ENCODE peak calls at places on chromosomes 11 and 22, in ten cellular contexts. One of them, this sample, is unnamed.

GRCh38 chr11:27081056-27081455 is 40.4 kb downstream of the BBOX1 start:
- DNase-seq in brain microvascular endothelial cell: peak
- DNase-seq in tibial nerve: no peak
- DNase-seq in heart right ventricle: no peak
- DNase-seq in progenitor cell of endocrine pancreas: no peak
- DNase-seq in ovary: no peak
- DNase-seq in Peyer's patch: no peak
- DNase-seq in osteocyte: no peak
- DNase-seq in CD4-positive, alpha-beta T cell: no peak
- DNase-seq in fibroblast of villous mesenchyme: no peak
- DNase-seq in this sample: no peak

GRCh38 chr11:115959098-115959497 is 454.9 kb upstream of the CADM1 start:
- DNase-seq in brain microvascular endothelial cell: no peak
- DNase-seq in tibial nerve: no peak
- DNase-seq in heart right ventricle: no peak
- DNase-seq in progenitor cell of endocrine pancreas: no peak
- DNase-seq in ovary: no peak
- DNase-seq in Peyer's patch: no peak
- DNase-seq in osteocyte: no peak
- DNase-seq in CD4-positive, alpha-beta T cell: no peak
- DNase-seq in fibroblast of villous mesenchyme: no peak
- DNase-seq in this sample: no peak

GRCh38 chr11:31986201-31986889 is 104.5 kb upstream of the RCN1 start:
- DNase-seq in brain microvascular endothelial cell: no peak
- DNase-seq in tibial nerve: no peak
- DNase-seq in heart right ventricle: no peak
- DNase-seq in progenitor cell of endocrine pancreas: no peak
- DNase-seq in ovary: no peak
- DNase-seq in Peyer's patch: no peak
- DNase-seq in osteocyte: no peak
- DNase-seq in CD4-positive, alpha-beta T cell: no peak
- DNase-seq in fibroblast of villous mesenchyme: no peak
- DNase-seq in this sample: no peak

GRCh38 chr22:43330178-43331063 is 12.8 kb downstream of the SCUBE1 start:
- DNase-seq in brain microvascular endothelial cell: no peak
- DNase-seq in tibial nerve: no peak
- DNase-seq in heart right ventricle: no peak
- DNase-seq in progenitor cell of endocrine pancreas: no peak
- DNase-seq in ovary: no peak
- DNase-seq in Peyer's patch: no peak
- DNase-seq in osteocyte: no peak
- DNase-seq in CD4-positive, alpha-beta T cell: no peak
- DNase-seq in fibroblast of villous mesenchyme: no peak
- DNase-seq in this sample: no peak

GRCh38 chr22:25091449-25091848 is 108.2 kb upstream of the CRYBB3 start:
- DNase-seq in brain microvascular endothelial cell: no peak
- DNase-seq in tibial nerve: no peak
- DNase-seq in heart right ventricle: no peak
- DNase-seq in progenitor cell of endocrine pancreas: no peak
- DNase-seq in ovary: no peak
- DNase-seq in Peyer's patch: no peak
- DNase-seq in osteocyte: no peak
- DNase-seq in CD4-positive, alpha-beta T cell: no peak
- DNase-seq in fibroblast of villous mesenchyme: no peak
- DNase-seq in this sample: no peak

GRCh38 chr22:38927033-38927789 is 30.2 kb upstream of the APOBEC3A start:
- DNase-seq in brain microvascular endothelial cell: peak
- DNase-seq in tibial nerve: peak
- DNase-seq in heart right ventricle: peak
- DNase-seq in progenitor cell of endocrine pancreas: peak
- DNase-seq in ovary: peak
- DNase-seq in Peyer's patch: peak
- DNase-seq in osteocyte: peak
- DNase-seq in CD4-positive, alpha-beta T cell: peak
- DNase-seq in fibroblast of villous mesenchyme: peak
- DNase-seq in this sample: peak

GRCh38 chr22:29216873-29217666 is 11.4 kb downstream of the EMID1 start:
- DNase-seq in brain microvascular endothelial cell: no peak
- DNase-seq in tibial nerve: no peak
- DNase-seq in heart right ventricle: no peak
- DNase-seq in progenitor cell of endocrine pancreas: no peak
- DNase-seq in ovary: peak
- DNase-seq in Peyer's patch: no peak
- DNase-seq in osteocyte: no peak
- DNase-seq in CD4-positive, alpha-beta T cell: no peak
- DNase-seq in fibroblast of villous mesenchyme: peak
- DNase-seq in this sample: no peak

GRCh38 chr11:131897976-131898375 is 527.6 kb downstream of the NTM start:
- DNase-seq in brain microvascular endothelial cell: peak
- DNase-seq in tibial nerve: no peak
- DNase-seq in heart right ventricle: no peak
- DNase-seq in progenitor cell of endocrine pancreas: no peak
- DNase-seq in ovary: no peak
- DNase-seq in Peyer's patch: no peak
- DNase-seq in osteocyte: no peak
- DNase-seq in CD4-positive, alpha-beta T cell: no peak
- DNase-seq in fibroblast of villous mesenchyme: peak
- DNase-seq in this sample: no peak

GRCh38 chr11:126538071-126538470 is 182.6 kb downstream of the ST3GAL4 start:
- DNase-seq in brain microvascular endothelial cell: no peak
- DNase-seq in tibial nerve: no peak
- DNase-seq in heart right ventricle: no peak
- DNase-seq in progenitor cell of endocrine pancreas: no peak
- DNase-seq in ovary: no peak
- DNase-seq in Peyer's patch: no peak
- DNase-seq in osteocyte: no peak
- DNase-seq in CD4-positive, alpha-beta T cell: no peak
- DNase-seq in fibroblast of villous mesenchyme: no peak
- DNase-seq in this sample: no peak

GRCh38 chr11:24513837-24514594 is 17.2 kb downstream of the LUZP2 start:
- DNase-seq in brain microvascular endothelial cell: no peak
- DNase-seq in tibial nerve: no peak
- DNase-seq in heart right ventricle: no peak
- DNase-seq in progenitor cell of endocrine pancreas: no peak
- DNase-seq in ovary: no peak
- DNase-seq in Peyer's patch: no peak
- DNase-seq in osteocyte: no peak
- DNase-seq in CD4-positive, alpha-beta T cell: no peak
- DNase-seq in fibroblast of villous mesenchyme: no peak
- DNase-seq in this sample: no peak

GRCh38 chr11:24511518-24511917 is 14.7 kb downstream of the LUZP2 start:
- DNase-seq in brain microvascular endothelial cell: no peak
- DNase-seq in tibial nerve: no peak
- DNase-seq in heart right ventricle: no peak
- DNase-seq in progenitor cell of endocrine pancreas: no peak
- DNase-seq in ovary: no peak
- DNase-seq in Peyer's patch: no peak
- DNase-seq in osteocyte: no peak
- DNase-seq in CD4-positive, alpha-beta T cell: no peak
- DNase-seq in fibroblast of villous mesenchyme: no peak
- DNase-seq in this sample: no peak

GRCh38 chr11:24509114-24509513 is 12.3 kb downstream of the LUZP2 start:
- DNase-seq in brain microvascular endothelial cell: no peak
- DNase-seq in tibial nerve: no peak
- DNase-seq in heart right ventricle: no peak
- DNase-seq in progenitor cell of endocrine pancreas: no peak
- DNase-seq in ovary: no peak
- DNase-seq in Peyer's patch: no peak
- DNase-seq in osteocyte: no peak
- DNase-seq in CD4-positive, alpha-beta T cell: no peak
- DNase-seq in fibroblast of villous mesenchyme: no peak
- DNase-seq in this sample: no peak
- TF ChIP-seq CTCF in brain microvascular endothelial cell: peak
- TF ChIP-seq CTCF in tibial nerve: no peak
- TF ChIP-seq CTCF in heart right ventricle: no peak
- TF ChIP-seq CTCF in progenitor cell of endocrine pancreas: no peak
- TF ChIP-seq CTCF in ovary: no peak
- TF ChIP-seq CTCF in Peyer's patch: no peak
- TF ChIP-seq CTCF in osteocyte: peak
- TF ChIP-seq CTCF in CD4-positive, alpha-beta T cell: no peak
- TF ChIP-seq CTCF in fibroblast of villous mesenchyme: no peak
- TF ChIP-seq CTCF in this sample: no peak

GRCh38 chr11:78228467-78228866 is 39.7 kb downstream of the USP35 start:
- DNase-seq in brain microvascular endothelial cell: peak
- DNase-seq in tibial nerve: no peak
- DNase-seq in heart right ventricle: peak
- DNase-seq in progenitor cell of endocrine pancreas: no peak
- DNase-seq in ovary: no peak
- DNase-seq in Peyer's patch: no peak
- DNase-seq in osteocyte: no peak
- DNase-seq in CD4-positive, alpha-beta T cell: no peak
- DNase-seq in fibroblast of villous mesenchyme: peak
- DNase-seq in this sample: no peak
- TF ChIP-seq CTCF in brain microvascular endothelial cell: peak
- TF ChIP-seq CTCF in tibial nerve: peak
- TF ChIP-seq CTCF in heart right ventricle: peak
- TF ChIP-seq CTCF in progenitor cell of endocrine pancreas: peak
- TF ChIP-seq CTCF in ovary: peak
- TF ChIP-seq CTCF in Peyer's patch: peak
- TF ChIP-seq CTCF in osteocyte: peak
- TF ChIP-seq CTCF in CD4-positive, alpha-beta T cell: peak
- TF ChIP-seq CTCF in fibroblast of villous mesenchyme: peak
- TF ChIP-seq CTCF in this sample: peak

GRCh38 chr11:1735271-1735670 is 15.1 kb downstream of the IFITM10 start:
- DNase-seq in brain microvascular endothelial cell: no peak
- DNase-seq in tibial nerve: no peak
- DNase-seq in heart right ventricle: no peak
- DNase-seq in progenitor cell of endocrine pancreas: no peak
- DNase-seq in ovary: no peak
- DNase-seq in Peyer's patch: no peak
- DNase-seq in osteocyte: no peak
- DNase-seq in CD4-positive, alpha-beta T cell: no peak
- DNase-seq in fibroblast of villous mesenchyme: no peak
- DNase-seq in this sample: no peak

GRCh38 chr11:1734571-1735081 is 15.8 kb downstream of the IFITM10 start:
- DNase-seq in brain microvascular endothelial cell: no peak
- DNase-seq in tibial nerve: no peak
- DNase-seq in heart right ventricle: no peak
- DNase-seq in progenitor cell of endocrine pancreas: no peak
- DNase-seq in ovary: no peak
- DNase-seq in Peyer's patch: no peak
- DNase-seq in osteocyte: no peak
- DNase-seq in CD4-positive, alpha-beta T cell: no peak
- DNase-seq in fibroblast of villous mesenchyme: no peak
- DNase-seq in this sample: no peak

GRCh38 chr11:1733009-1733715 is 17.2 kb downstream of the IFITM10 start:
- DNase-seq in brain microvascular endothelial cell: no peak
- DNase-seq in tibial nerve: no peak
- DNase-seq in heart right ventricle: no peak
- DNase-seq in progenitor cell of endocrine pancreas: no peak
- DNase-seq in ovary: no peak
- DNase-seq in Peyer's patch: no peak
- DNase-seq in osteocyte: no peak
- DNase-seq in CD4-positive, alpha-beta T cell: no peak
- DNase-seq in fibroblast of villous mesenchyme: no peak
- DNase-seq in this sample: no peak

GRCh38 chr11:1732421-1733008 is 17.9 kb downstream of the IFITM10 start:
- DNase-seq in brain microvascular endothelial cell: no peak
- DNase-seq in tibial nerve: no peak
- DNase-seq in heart right ventricle: no peak
- DNase-seq in progenitor cell of endocrine pancreas: no peak
- DNase-seq in ovary: no peak
- DNase-seq in Peyer's patch: no peak
- DNase-seq in osteocyte: no peak
- DNase-seq in CD4-positive, alpha-beta T cell: no peak
- DNase-seq in fibroblast of villous mesenchyme: no peak
- DNase-seq in this sample: no peak

GRCh38 chr11:1733716-1734351 is 16.6 kb downstream of the IFITM10 start:
- DNase-seq in brain microvascular endothelial cell: no peak
- DNase-seq in tibial nerve: no peak
- DNase-seq in heart right ventricle: no peak
- DNase-seq in progenitor cell of endocrine pancreas: no peak
- DNase-seq in ovary: no peak
- DNase-seq in Peyer's patch: no peak
- DNase-seq in osteocyte: no peak
- DNase-seq in CD4-positive, alpha-beta T cell: no peak
- DNase-seq in fibroblast of villous mesenchyme: no peak
- DNase-seq in this sample: no peak
- TF ChIP-seq CTCF in brain microvascular endothelial cell: no peak
- TF ChIP-seq CTCF in tibial nerve: no peak
- TF ChIP-seq CTCF in heart right ventricle: no peak
- TF ChIP-seq CTCF in progenitor cell of endocrine pancreas: no peak
- TF ChIP-seq CTCF in ovary: no peak
- TF ChIP-seq CTCF in Peyer's patch: no peak
- TF ChIP-seq CTCF in osteocyte: no peak
- TF ChIP-seq CTCF in CD4-positive, alpha-beta T cell: no peak
- TF ChIP-seq CTCF in fibroblast of villous mesenchyme: no peak
- TF ChIP-seq CTCF in this sample: no peak

DNA sequence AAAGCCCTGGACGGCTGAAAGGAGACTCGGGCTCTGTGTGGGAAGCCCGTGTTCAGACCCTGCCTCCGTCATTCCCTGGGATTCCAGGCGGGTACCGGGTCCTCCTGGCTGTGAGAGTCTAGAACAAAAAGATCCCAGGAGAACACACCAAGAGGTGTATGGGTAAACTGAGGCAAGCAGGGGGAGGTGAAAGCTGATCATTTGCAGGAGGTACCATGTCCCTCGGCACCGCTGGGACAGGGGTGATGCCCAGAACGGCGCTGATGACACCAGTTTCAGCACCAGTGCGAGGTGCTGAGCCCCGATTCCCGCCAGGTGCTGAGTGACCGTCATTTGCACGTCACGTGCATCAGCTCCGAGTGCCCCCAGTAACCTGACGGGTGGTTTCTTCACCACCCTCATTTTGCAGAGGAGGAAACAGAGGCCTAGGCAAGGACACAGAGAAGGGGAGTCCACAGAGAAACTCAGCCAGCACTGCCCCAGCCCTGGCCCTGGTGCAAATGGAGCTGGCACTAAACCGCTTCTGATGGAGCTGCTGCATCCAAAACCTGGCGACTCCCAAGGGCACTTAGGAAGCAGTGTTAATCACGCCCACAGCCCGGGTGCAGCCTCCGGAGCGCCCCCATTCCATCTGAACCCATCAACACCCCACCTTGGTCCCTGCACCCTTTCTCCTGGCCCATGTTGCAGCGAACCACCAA is 16.8 kb downstream of the MACROD1 start:
- DNase-seq in brain microvascular endothelial cell: no peak
- DNase-seq in tibial nerve: no peak
- DNase-seq in heart right ventricle: no peak
- DNase-seq in progenitor cell of endocrine pancreas: no peak
- DNase-seq in ovary: no peak
- DNase-seq in Peyer's patch: no peak
- DNase-seq in osteocyte: no peak
- DNase-seq in CD4-positive, alpha-beta T cell: no peak
- DNase-seq in fibroblast of villous mesenchyme: no peak
- DNase-seq in this sample: no peak
- TF ChIP-seq CTCF in brain microvascular endothelial cell: no peak
- TF ChIP-seq CTCF in tibial nerve: no peak
- TF ChIP-seq CTCF in heart right ventricle: peak
- TF ChIP-seq CTCF in progenitor cell of endocrine pancreas: no peak
- TF ChIP-seq CTCF in ovary: no peak
- TF ChIP-seq CTCF in Peyer's patch: no peak
- TF ChIP-seq CTCF in osteocyte: no peak
- TF ChIP-seq CTCF in CD4-positive, alpha-beta T cell: peak
- TF ChIP-seq CTCF in fibroblast of villous mesenchyme: no peak
- TF ChIP-seq CTCF in this sample: no peak